ENCODE peak calls at places on chromosomes 16 and 17, in six cellular contexts. E is adrenal gland, V is kidney epithelial cell, P is dorsolateral prefrontal cortex, G is suprapubic skin, A is fibroblast of mammary gland. C is an unnamed sample.
A peak's percentile ranks its signal among the peaks of the same experiment; 100 is the strongest.

GRCh38 chr16:15770512-15770911 is 86.3 kb downstream of the MYH11 start:
- DNase-seq in E (no peak), V (no peak), P (no peak), G (no peak), A (peak; percentile 61), C (peak; percentile 63)

GRCh38 chr17:81119223-81120148 is 45.8 kb upstream of the PVALEF start:
- DNase-seq in E (peak; percentile 86), V (peak; percentile 59), P (peak; percentile 98), G (peak; percentile 92), A (peak; percentile 96), C (peak; percentile 92)

GRCh38 chr17:7837375-7838290 is 3.6 kb downstream of the KDM6B start:
- DNase-seq in E (no peak), V (no peak), P (no peak), G (no peak), A (no peak), C (peak; percentile 11)

GRCh38 chr16:86642084-86642483 is 63.7 kb downstream of the FOXL1 start:
- DNase-seq in E (no peak), V (no peak), P (no peak), G (no peak), A (no peak), C (no peak)

GRCh38 chr17:50265690-50266306 is 8.5 kb upstream of the TMEM92 start:
- DNase-seq in E (no peak), V (no peak), P (peak; percentile 6), G (no peak), A (peak; percentile 42), C (no peak)

GRCh38 chr16:87806608-87807546 is 41.1 kb upstream of the KLHDC4 start:
- DNase-seq in E (peak; percentile 54), V (peak; percentile 75), P (peak; percentile 73), G (no peak), A (peak; percentile 58), C (peak; percentile 88)

GRCh38 chr16:22948058-22948602 is 134.2 kb downstream of the HS3ST2 start:
- DNase-seq in E (no peak), V (no peak), P (peak; percentile 47), G (no peak), A (no peak), C (no peak)

GRCh38 chr16:2162676-2163118 is 7.1 kb downstream of the TRAF7 start:
- DNase-seq in E (no peak), V (no peak), P (no peak), G (no peak), A (no peak), C (no peak)

GRCh38 chr16:86531193-86531550 is 20.8 kb downstream of the FOXF1 start:
- DNase-seq in E (peak; percentile 73), V (no peak), P (peak; percentile 84), G (no peak), A (peak; percentile 48), C (peak; percentile 6)

GRCh38 chr16:1002399-1003161 is 21.0 kb downstream of the SOX8 start:
- DNase-seq in E (peak; percentile 90), V (peak; percentile 52), P (no peak), G (no peak), A (peak; percentile 90), C (peak; percentile 78)

GRCh38 chr16:89325861-89326471 is 108.5 kb downstream of the ZNF778 start:
- DNase-seq in E (peak; percentile 74), V (no peak), P (peak; percentile 59), G (no peak), A (peak; percentile 86), C (peak; percentile 83)

GRCh38 chr16:71364306-71364705 is 5.8 kb downstream of the CALB2 start:
- DNase-seq in E (peak; percentile 53), V (no peak), P (no peak), G (no peak), A (no peak), C (no peak)

GRCh38 chr17:82022310-82022980 is at the start of gene CENPX:
- DNase-seq in E (no peak), V (no peak), P (no peak), G (no peak), A (no peak), C (no peak)

GRCh38 chr17:17017343-17018014 is 24.8 kb upstream of the MPRIP start:
- DNase-seq in E (no peak), V (no peak), P (peak; percentile 5), G (no peak), A (no peak), C (no peak)

GRCh38 chr17:17363638-17364337 is 60.6 kb downstream of the NT5M start:
- DNase-seq in E (no peak), V (no peak), P (peak; percentile 8), G (peak; percentile 62), A (no peak), C (no peak)

GRCh38 chr16:74871608-74872007 is 97.0 kb upstream of the FA2H start:
- DNase-seq in E (no peak), V (no peak), P (no peak), G (no peak), A (no peak), C (no peak)

GRCh38 chr17:58302171-58302918 is 21.6 kb upstream of the MPO start:
- DNase-seq in E (no peak), V (no peak), P (no peak), G (no peak), A (no peak), C (no peak)

GRCh38 chr17:81711814-81712467 is at the start of gene SLC25A10:
- DNase-seq in E (peak; percentile 94), V (peak; percentile 45), P (peak; percentile 49), G (no peak), A (peak; percentile 63), C (peak; percentile 72)

GRCh38 chr16:24986512-24987303 is 28.5 kb downstream of the ARHGAP17 start:
- DNase-seq in E (peak; percentile 74), V (no peak), P (no peak), G (no peak), A (peak; percentile 85), C (peak; percentile 98)
- H3K4me3 ChIP-seq in E (no peak overlapping the region), V (no peak overlapping the region), P (no peak overlapping the region), G (no peak overlapping the region), A (no peak overlapping the region), C (peak overlapping the region; percentile 22)

GRCh38 chr17:47895856-47896671 is at the start of gene SP2:
- DNase-seq in E (peak; percentile 100), V (peak; percentile 99), P (peak; percentile 99), G (peak; percentile 100), A (peak; percentile 100), C (peak; percentile 100)
- TF ChIP-seq CTCF in E (no peak), V (no peak), P (peak; percentile 59), G (peak; percentile 7), A (no peak), C (no peak)

GRCh38 chr17:45016237-45016636 is 35.2 kb downstream of the DCAKD start:
- DNase-seq in E (no peak), V (no peak), P (no peak), G (no peak), A (no peak), C (no peak)

GRCh38 chr17:45019177-45019711 is 32.2 kb downstream of the DCAKD start:
- DNase-seq in E (peak; percentile 59), V (no peak), P (no peak), G (no peak), A (peak; percentile 23), C (peak; percentile 39)

GRCh38 chr17:45020354-45021138 is 30.9 kb downstream of the DCAKD start:
- DNase-seq in E (no peak), V (peak; percentile 19), P (peak; percentile 54), G (no peak), A (peak; percentile 28), C (peak; percentile 71)

GRCh38 chr17:45016823-45017222 is 34.6 kb downstream of the DCAKD start:
- DNase-seq in E (peak; percentile 40), V (no peak), P (no peak), G (no peak), A (peak; percentile 37), C (no peak)

DNA sequence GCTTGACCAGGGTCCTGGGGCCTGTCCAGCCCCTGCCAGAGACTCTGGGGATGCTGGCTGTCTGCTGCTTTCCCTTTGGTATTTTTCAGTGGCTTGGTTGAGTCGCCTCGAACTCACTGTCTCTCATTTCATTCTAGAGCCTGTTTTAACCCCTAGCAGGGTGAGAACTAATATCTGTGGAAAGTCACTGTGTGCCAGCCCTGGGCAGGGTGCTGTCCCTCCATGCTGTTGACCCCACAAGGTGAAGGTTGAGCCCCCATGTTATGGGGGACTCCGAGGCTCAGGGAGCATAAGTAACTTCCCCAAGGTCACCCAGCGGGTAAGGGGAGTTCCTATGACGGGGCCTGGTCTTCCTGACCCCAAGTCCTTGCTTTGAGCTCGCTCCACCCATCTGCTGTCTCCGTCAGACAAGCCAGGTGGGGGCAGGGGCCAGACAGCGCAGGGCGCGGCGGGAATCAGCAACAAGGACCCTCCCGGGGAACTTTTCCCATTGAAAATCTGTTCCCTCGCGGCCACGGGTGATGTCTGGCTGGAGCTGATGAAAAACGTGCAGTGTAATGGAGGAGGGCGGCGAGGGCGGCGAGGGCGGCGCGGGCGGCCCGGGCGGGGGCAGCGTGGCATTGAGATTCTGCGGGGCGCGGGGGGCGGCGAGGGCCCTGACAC is 32.8 kb downstream of the DCAKD start:
- DNase-seq in E (no peak), V (no peak), P (no peak), G (no peak), A (peak; percentile 30), C (peak; percentile 39)
- H3K4me3 ChIP-seq in E (peak overlapping the region; percentile 6), V (peak overlapping the region; percentile 33), P (peak overlapping the region; percentile 54), G (peak overlapping the region; percentile 62), A (peak overlapping the region; percentile 46), C (peak overlapping the region; percentile 56)

DNA sequence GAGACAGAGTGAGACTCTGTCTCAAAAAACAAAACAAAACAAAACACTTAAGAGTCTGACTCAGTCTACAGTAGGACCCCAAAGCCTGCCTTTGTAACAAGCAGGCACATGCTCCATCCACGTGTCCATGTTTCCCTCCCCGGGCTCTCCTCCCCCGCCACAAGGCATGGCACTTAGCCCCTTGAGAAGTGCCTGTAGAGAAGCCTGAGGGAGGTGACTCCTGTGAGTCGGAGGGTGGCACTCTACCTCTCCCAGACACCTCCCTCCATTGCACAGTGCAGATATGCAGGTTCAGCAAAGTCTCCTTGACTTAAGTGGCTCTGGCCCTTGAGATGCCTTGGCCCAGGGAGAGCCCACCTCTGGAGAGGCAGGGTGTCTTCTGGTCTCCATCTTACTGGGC is 6.8 kb downstream of the FHOD1 start:
- DNase-seq in E (no peak), V (no peak), P (no peak), G (no peak), A (peak; percentile 61), C (peak; percentile 27)
- TF ChIP-seq CTCF in E (no peak), V (no peak), P (no peak), G (no peak), A (no peak), C (no peak)

DNA sequence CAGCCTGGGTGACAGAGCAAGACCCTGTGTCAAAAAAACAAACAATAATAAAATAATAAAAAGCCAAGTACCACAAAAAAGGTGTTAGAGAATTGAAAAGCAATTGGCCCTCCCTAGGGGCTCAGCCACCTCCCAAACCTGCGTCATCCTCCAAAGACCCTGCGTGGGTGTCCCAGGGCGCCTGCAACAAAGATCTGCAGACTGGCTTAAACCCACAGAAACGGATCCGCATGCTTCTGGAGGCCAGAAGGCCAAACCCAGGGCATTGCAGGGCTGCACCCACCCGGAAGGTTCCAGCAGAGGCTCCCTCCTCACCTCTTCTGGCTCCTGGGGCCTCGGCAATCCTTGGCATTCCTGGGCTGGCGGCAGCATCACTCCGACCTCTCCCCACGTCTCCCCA is 1.5 kb downstream of the ENPP7 start:
- DNase-seq in E (no peak), V (no peak), P (no peak), G (no peak), A (no peak), C (no peak)
- H3K4me3 ChIP-seq in E (no peak overlapping the region), V (no peak overlapping the region), P (no peak overlapping the region), G (no peak overlapping the region), A (no peak overlapping the region), C (no peak overlapping the region)